ENCODE peak calls at places on chromosomes 5 and 9, in eight cellular contexts. V is psoas muscle; W is foreskin fibroblast; J is CD4-positive, alpha-beta memory T cell; G is GM12865; D is naive thymus-derived CD4-positive, alpha-beta T cell; P is fibroblast of mammary gland; K is SK-N-SH. B is an unnamed sample.

GRCh38 chr5:145502906-145503305 is 332.2 kb downstream of the PRELID2 start:
- DNase-seq in V (no peak), W (no peak), J (no peak), G (no peak), D (no peak), P (no peak), K (peak), B (no peak)

GRCh38 chr5:54360089-54360488 is 49.7 kb upstream of the ARL15 start:
- DNase-seq in V (no peak), W (peak), J (no peak), G (no peak), D (no peak), P (peak), K (no peak), B (no peak)

GRCh38 chr5:55440188-55440646 is 94.5 kb downstream of the PLPP1 start:
- DNase-seq in V (no peak), W (peak), J (no peak), G (no peak), D (no peak), P (peak), K (peak), B (no peak)

GRCh38 chr9:4555251-4555650 is 65.0 kb downstream of the SLC1A1 start:
- DNase-seq in V (no peak), W (peak), J (peak), G (no peak), D (peak), P (peak), K (no peak), B (peak)

GRCh38 chr5:58871648-58872242 is 288.9 kb downstream of the RAB3C start:
- DNase-seq in V (no peak), W (peak), J (no peak), G (peak), D (peak), P (peak), K (peak), B (peak)

GRCh38 chr5:92508271-92508670 is 1072.7 kb downstream of the NR2F1-AS1 start:
- DNase-seq in V (no peak), W (no peak), J (no peak), G (no peak), D (no peak), P (peak), K (no peak), B (no peak)

GRCh38 chr5:142386151-142387021 is 61.6 kb upstream of the SPRY4 start:
- DNase-seq in V (no peak), W (peak), J (no peak), G (no peak), D (no peak), P (peak), K (no peak), B (no peak)

GRCh38 chr9:96186601-96187011 is 115.4 kb downstream of the HSD17B3 start:
- DNase-seq in V (no peak), W (no peak), J (no peak), G (no peak), D (no peak), P (no peak), K (no peak), B (no peak)

GRCh38 chr9:14270358-14271077 is 43.4 kb downstream of the NFIB start:
- DNase-seq in V (no peak), W (peak), J (no peak), G (no peak), D (no peak), P (peak), K (peak), B (no peak)

GRCh38 chr9:115593587-115594091 is 475.7 kb upstream of the TNC start:
- DNase-seq in V (no peak), W (peak), J (no peak), G (peak), D (no peak), P (peak), K (peak), B (peak)

GRCh38 chr5:172429201-172429940 is 25.0 kb downstream of the SH3PXD2B start:
- DNase-seq in V (no peak), W (peak), J (no peak), G (no peak), D (no peak), P (peak), K (no peak), B (no peak)

GRCh38 chr9:36113999-36114398 is 22.5 kb upstream of the GLIPR2 start:
- DNase-seq in V (no peak), W (no peak), J (no peak), G (no peak), D (no peak), P (no peak), K (no peak), B (no peak)
- H3K4me3 ChIP-seq in V (no peak), W (no peak), J (no peak), G (no peak), D (no peak), P (no peak), K (no peak), B (no peak)

DNA sequence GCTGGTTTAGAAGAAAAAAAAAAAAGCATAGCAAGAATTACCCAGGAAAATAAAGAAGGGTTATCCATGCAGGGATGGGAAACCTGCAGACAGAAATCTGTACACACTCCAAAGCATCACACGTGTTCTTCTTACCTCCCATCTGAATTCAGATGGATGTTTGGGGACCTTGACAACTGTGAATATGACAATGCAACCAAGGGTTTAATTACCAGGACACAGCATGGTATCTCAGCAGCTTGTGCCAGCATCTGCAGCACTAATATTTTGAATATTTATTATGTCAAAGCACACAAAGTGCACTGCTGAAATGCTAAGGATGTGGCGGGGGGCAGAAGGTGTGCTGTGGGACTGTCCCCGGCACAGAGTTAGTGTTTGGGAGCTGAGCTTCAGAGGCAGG is 47.9 kb downstream of the SLIT3 start:
- DNase-seq in V (no peak), W (no peak), J (no peak), G (no peak), D (no peak), P (no peak), K (no peak), B (no peak)
- H3K4me3 ChIP-seq in V (no peak), W (no peak), J (no peak), G (no peak), D (no peak), P (no peak), K (no peak), B (no peak)

GRCh38 chr5:79511945-79512493 is 1.9 kb downstream of the HOMER1 start:
- DNase-seq in V (no peak), W (peak), J (no peak), G (no peak), D (no peak), P (peak), K (no peak), B (no peak)
- H3K4me3 ChIP-seq in V (peak), W (peak), J (no peak), G (peak), D (no peak), P (peak), K (peak), B (no peak)

DNA sequence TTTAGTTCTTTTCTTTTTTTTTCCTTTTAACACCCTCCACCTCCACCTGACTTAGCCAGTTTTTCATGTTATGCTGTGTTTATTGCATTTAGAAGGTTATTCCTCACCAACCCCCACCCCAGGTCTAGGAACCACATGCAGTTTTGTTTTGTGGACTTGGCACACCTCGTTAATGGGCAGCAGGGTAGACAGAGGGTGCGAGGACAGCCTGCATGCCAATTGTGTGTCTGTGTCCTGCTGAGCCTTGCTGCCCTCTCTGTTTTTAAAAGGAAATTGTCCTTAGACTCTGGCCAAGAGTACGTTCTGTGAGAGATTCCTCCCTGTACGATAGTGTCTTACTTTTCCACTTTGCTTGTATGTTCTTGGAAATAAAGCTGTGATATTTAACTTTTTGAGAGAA is 13.9 kb downstream of the PIK3R1 start:
- DNase-seq in V (no peak), W (no peak), J (no peak), G (no peak), D (no peak), P (no peak), K (no peak), B (no peak)
- H3K4me3 ChIP-seq in V (peak), W (no peak), J (no peak), G (no peak), D (no peak), P (no peak), K (no peak), B (no peak)

GRCh38 chr9:129027224-129027684 is 877 bp downstream of the SH3GLB2 start:
- DNase-seq in V (no peak), W (no peak), J (no peak), G (no peak), D (no peak), P (no peak), K (peak), B (no peak)

GRCh38 chr9:129027685-129028191 is 393 bp downstream of the SH3GLB2 start:
- DNase-seq in V (no peak), W (peak), J (peak), G (peak), D (peak), P (no peak), K (no peak), B (peak)

GRCh38 chr9:129023908-129024233 is 4.3 kb downstream of the SH3GLB2 start:
- DNase-seq in V (no peak), W (no peak), J (no peak), G (no peak), D (no peak), P (no peak), K (no peak), B (no peak)

GRCh38 chr9:129028192-129028966 is at the start of gene SH3GLB2:
- DNase-seq in V (peak), W (peak), J (peak), G (peak), D (peak), P (peak), K (peak), B (peak)

GRCh38 chr9:129026442-129027223 is 1.5 kb downstream of the SH3GLB2 start:
- DNase-seq in V (peak), W (peak), J (no peak), G (no peak), D (no peak), P (no peak), K (peak), B (no peak)
- H3K4me3 ChIP-seq in V (peak), W (peak), J (peak), G (peak), D (peak), P (peak), K (peak), B (peak)

GRCh38 chr9:134640491-134641172 is 971 bp upstream of the COL5A1 start:
- DNase-seq in V (no peak), W (no peak), J (no peak), G (no peak), D (no peak), P (no peak), K (no peak), B (no peak)

GRCh38 chr9:134641173-134641985 is at the start of gene COL5A1:
- DNase-seq in V (peak), W (peak), J (peak), G (no peak), D (peak), P (peak), K (peak), B (peak)

GRCh38 chr9:134642385-134643181 is 980 bp downstream of the COL5A1 start:
- DNase-seq in V (peak), W (peak), J (no peak), G (no peak), D (no peak), P (peak), K (peak), B (no peak)

GRCh38 chr9:134643306-134643705 is 1.7 kb downstream of the COL5A1 start:
- DNase-seq in V (no peak), W (peak), J (no peak), G (no peak), D (no peak), P (peak), K (peak), B (no peak)

DNA sequence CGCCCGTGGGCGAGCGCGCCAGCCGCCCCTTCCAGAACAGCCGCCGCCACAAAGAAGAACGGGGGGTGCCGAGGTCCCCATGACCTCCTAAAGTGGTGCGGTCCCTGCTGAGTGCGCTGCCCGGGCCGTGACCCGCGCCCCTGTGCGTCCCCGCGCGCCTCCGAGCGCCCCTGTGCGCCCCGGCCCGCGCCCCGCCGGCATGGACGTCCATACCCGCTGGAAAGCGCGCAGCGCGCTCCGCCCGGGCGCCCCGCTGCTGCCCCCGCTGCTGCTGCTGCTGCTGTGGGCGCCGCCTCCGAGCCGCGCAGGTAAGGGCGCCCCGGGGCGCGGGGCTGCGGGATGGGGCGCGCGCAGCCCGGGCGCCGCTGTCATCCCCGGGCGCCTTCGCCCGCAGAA is 384 bp downstream of the COL5A1 start:
- DNase-seq in V (no peak), W (peak), J (no peak), G (no peak), D (no peak), P (no peak), K (peak), B (no peak)
- H3K4me3 ChIP-seq in V (peak), W (peak), J (no peak), G (no peak), D (no peak), P (peak), K (peak), B (peak)

B was measured in Jurkat, Clone E6-1.